ENCODE peak calls at places on chromosome X, in eight cellular contexts. H, Y, J, M, C, W, O and K are unnamed samples.

GRCh38 chrX:37380920-37381319 is 31.8 kb downstream of the PRRG1 start:
- DNase-seq in H (no peak), Y (no peak), J (no peak), M (no peak), C (no peak), W (no peak), O (no peak), K (no peak)

GRCh38 chrX:48025561-48025960 is 18.8 kb downstream of the SPACA5 start:
- DNase-seq in H (no peak), Y (no peak), J (no peak), M (no peak), C (no peak), W (peak; percentile 35), O (peak; percentile 22), K (peak; percentile 40)

GRCh38 chrX:67543818-67544217 is at the start of gene AR:
- DNase-seq in H (peak; percentile 35), Y (no peak), J (peak; percentile 86), M (peak; percentile 76), C (no peak), W (no peak), O (no peak), K (no peak)

GRCh38 chrX:112147206-112147605 is 64.6 kb upstream of the TRPC5 start:
- DNase-seq in H (no peak), Y (peak; percentile 15), J (no peak), M (no peak), C (no peak), W (no peak), O (peak; percentile 2), K (no peak)

GRCh38 chrX:45508459-45508858 is 307.8 kb upstream of the DIPK2B start:
- DNase-seq in H (no peak), Y (no peak), J (no peak), M (no peak), C (no peak), W (no peak), O (no peak), K (no peak)

GRCh38 chrX:9188117-9188516 is 154.2 kb upstream of the FAM9B start:
- DNase-seq in H (no peak), Y (no peak), J (no peak), M (no peak), C (no peak), W (no peak), O (no peak), K (no peak)

GRCh38 chrX:19688426-19688825 is 173.1 kb upstream of the MAP3K15 start:
- DNase-seq in H (no peak), Y (no peak), J (no peak), M (no peak), C (no peak), W (no peak), O (no peak), K (no peak)

GRCh38 chrX:35339796-35340195 is 397.2 kb downstream of the FAM47B start:
- DNase-seq in H (no peak), Y (no peak), J (no peak), M (no peak), C (no peak), W (no peak), O (no peak), K (no peak)

GRCh38 chrX:2723316-2723879 is 28.4 kb upstream of the XG start:
- DNase-seq in H (no peak), Y (no peak), J (peak; percentile 47), M (peak; percentile 53), C (no peak), W (no peak), O (no peak), K (no peak)
- TF ChIP-seq CTCF in H (no peak), Y (no peak), J (no peak), M (no peak), C (no peak), W (no peak), O (no peak), K (no peak)

GRCh38 chrX:74613350-74614192 is 853 bp downstream of the RLIM start:
- DNase-seq in H (no peak), Y (no peak), J (no peak), M (no peak), C (no peak), W (no peak), O (no peak), K (no peak)
- TF ChIP-seq CTCF in H (no peak), Y (no peak), J (no peak), M (no peak), C (no peak), W (no peak), O (no peak), K (no peak)

DNA sequence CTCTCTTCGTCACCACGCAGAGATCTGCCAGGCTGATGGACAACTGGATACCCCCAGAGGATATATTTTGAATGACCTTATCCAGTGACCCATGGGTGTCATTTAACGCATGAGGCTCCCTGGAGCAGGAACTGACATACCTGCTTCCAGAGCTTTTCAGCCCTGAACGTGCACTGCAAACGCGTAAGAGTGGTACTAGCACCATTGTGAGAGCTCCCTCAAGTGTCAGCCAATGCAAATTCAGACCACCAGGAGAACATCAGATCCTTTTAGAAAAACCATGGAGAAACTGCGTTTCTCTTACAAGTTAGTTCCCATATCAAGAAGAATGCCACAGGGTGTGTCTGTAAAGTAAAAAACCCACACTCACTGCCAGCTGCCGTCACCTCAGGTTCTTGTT is 7.3 kb downstream of the TREX2 start:
- DNase-seq in H (no peak), Y (no peak), J (no peak), M (no peak), C (no peak), W (no peak), O (no peak), K (no peak)
- TF ChIP-seq CTCF in H (no peak), Y (peak; percentile 38), J (no peak), M (peak; percentile 42), C (no peak), W (no peak), O (no peak), K (no peak)

DNA sequence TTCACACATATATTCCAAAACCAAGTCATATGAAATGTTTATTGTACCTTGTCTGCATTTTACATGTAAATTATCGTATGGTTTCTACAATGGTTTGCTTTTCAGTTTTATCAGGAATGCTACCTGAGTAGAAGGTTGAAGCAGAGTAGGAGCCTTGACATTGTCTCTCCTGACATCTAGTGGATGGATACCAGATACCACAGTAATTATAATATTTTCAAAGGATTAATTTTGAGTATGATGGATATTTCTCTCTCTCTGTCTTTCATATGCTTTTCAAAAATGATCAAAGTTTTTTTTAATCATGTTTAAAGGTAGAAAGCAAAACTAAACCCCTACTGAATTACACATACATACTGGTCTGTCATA is 109.4 kb upstream of the KLHL13 start:
- DNase-seq in H (no peak), Y (no peak), J (no peak), M (no peak), C (no peak), W (no peak), O (peak; percentile 25), K (peak; percentile 26)
- TF ChIP-seq CTCF in H (peak; percentile 17), Y (peak; percentile 55), J (peak; percentile 39), M (peak; percentile 53), C (peak; percentile 40), W (no peak), O (peak; percentile 6), K (peak; percentile 10)

DNA sequence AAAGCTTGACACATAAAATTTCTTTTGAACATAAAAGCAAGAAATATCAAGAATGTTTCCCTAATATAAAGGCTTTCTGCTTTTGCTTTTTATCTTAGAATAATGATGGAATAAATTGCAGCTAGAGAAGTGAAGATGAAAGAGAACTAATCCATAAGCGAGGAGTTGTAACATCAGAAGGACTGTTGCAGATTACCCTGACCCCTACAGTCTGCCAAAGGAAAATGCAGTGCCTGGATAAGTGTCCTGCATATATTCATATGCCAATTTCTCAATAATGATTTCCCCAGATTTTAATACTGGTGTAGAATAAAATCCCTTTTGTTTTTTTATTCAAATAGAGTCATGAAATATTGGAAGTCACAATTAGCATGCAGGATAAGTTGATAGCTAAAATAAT is 115.9 kb downstream of the MAGEC2 start:
- DNase-seq in H (no peak), Y (no peak), J (no peak), M (no peak), C (no peak), W (no peak), O (no peak), K (no peak)
- TF ChIP-seq CTCF in H (peak; percentile 25), Y (peak; percentile 47), J (peak; percentile 47), M (peak; percentile 35), C (no peak), W (no peak), O (no peak), K (no peak)